ENCODE peak calls at places on chromosomes 13 and 19, in ten cellular contexts. I, M, W, V, Q, G, X, B, U and R are unnamed samples.
A peak's percentile ranks its signal among the peaks of the same experiment; 100 is the strongest.

GRCh38 chr13:97339019-97339988 is 94.7 kb upstream of the RAP2A start:
- DNase-seq in U (no peak), I (no peak), W (no peak), G (no peak), V (peak; percentile 36), Q (no peak), M (peak; percentile 42), X (peak; percentile 71), B (no peak), R (no peak)

GRCh38 chr19:13908674-13909073 is 2.7 kb downstream of the CC2D1A start:
- DNase-seq in M (no peak), B (no peak), Q (no peak), X (no peak), U (no peak), I (no peak), G (no peak), W (no peak), V (no peak), R (no peak)

GRCh38 chr19:39126593-39127187 is 1.1 kb downstream of the PAK4 start:
- DNase-seq in G (no peak), Q (no peak), X (no peak), V (no peak), M (no peak), B (no peak), I (no peak), W (no peak), U (no peak), R (peak; percentile 35)

GRCh38 chr13:41974262-41974900 is 13.5 kb upstream of the VWA8 start:
- DNase-seq in I (no peak), B (no peak), U (no peak), X (no peak), W (no peak), G (no peak), Q (no peak), V (no peak), M (no peak), R (no peak)

GRCh38 chr13:102690883-102691282 is 4.0 kb downstream of the METTL21C start:
- DNase-seq in U (no peak), X (no peak), W (no peak), V (no peak), I (no peak), Q (no peak), B (no peak), G (no peak), M (no peak), R (no peak)

GRCh38 chr13:56932104-56932503 is 208.6 kb upstream of the PRR20A start:
- DNase-seq in M (no peak), U (no peak), B (peak; percentile 40), Q (no peak), V (no peak), I (no peak), G (no peak), X (no peak), W (no peak), R (no peak)

GRCh38 chr13:39455534-39456175 is 147.3 kb downstream of the LHFPL6 start:
- DNase-seq in B (no peak), M (no peak), G (no peak), W (no peak), I (no peak), U (no peak), X (no peak), Q (no peak), V (no peak), R (no peak)

GRCh38 chr19:13016628-13017305 is 21.5 kb downstream of the NFIX start:
- DNase-seq in Q (no peak), X (no peak), I (no peak), U (no peak), M (no peak), V (no peak), G (no peak), W (no peak), B (no peak), R (no peak)

GRCh38 chr19:16380943-16381755 is 56.5 kb downstream of the KLF2 start:
- DNase-seq in V (no peak), X (no peak), B (no peak), Q (no peak), G (no peak), M (peak; percentile 39), U (no peak), W (peak; percentile 45), I (no peak), R (no peak)

GRCh38 chr13:23960566-23961156 is 63.4 kb upstream of the C1QTNF9B start:
- DNase-seq in I (no peak), W (no peak), X (no peak), B (peak; percentile 32), U (no peak), V (no peak), M (no peak), Q (peak; percentile 27), G (no peak), R (peak; percentile 34)

GRCh38 chr19:8451885-8452284 is 7.1 kb downstream of the HNRNPM start:
- DNase-seq in X (no peak), M (no peak), U (no peak), V (no peak), W (no peak), Q (no peak), B (no peak), I (no peak), G (no peak), R (peak; percentile 73)

GRCh38 chr19:10503002-10503789 is at the start of gene KEAP1:
- DNase-seq in I (peak; percentile 33), X (no peak), M (peak; percentile 78), U (no peak), V (peak; percentile 63), Q (peak; percentile 59), G (no peak), B (no peak), W (peak; percentile 66), R (peak; percentile 12)

GRCh38 chr19:41478875-41479756 is 36.2 kb downstream of the ERICH4 start:
- DNase-seq in X (no peak), B (no peak), Q (no peak), I (no peak), M (no peak), V (no peak), G (no peak), U (no peak), W (no peak), R (no peak)

GRCh38 chr13:77009011-77009410 is 17.1 kb downstream of the CLN5 start:
- DNase-seq in W (no peak), I (no peak), M (no peak), B (no peak), V (no peak), U (no peak), G (no peak), X (no peak), Q (no peak), R (no peak)

GRCh38 chr13:20405691-20406090 is 120.0 kb downstream of the CRYL1 start:
- DNase-seq in B (no peak), V (no peak), W (no peak), G (no peak), X (no peak), M (no peak), I (no peak), Q (no peak), U (no peak), R (no peak)

GRCh38 chr19:33814181-33815165 is 17.8 kb downstream of the KCTD15 start:
- DNase-seq in I (no peak), V (no peak), U (no peak), Q (no peak), X (no peak), M (peak; percentile 20), G (no peak), B (no peak), W (no peak), R (no peak)

GRCh38 chr19:48513289-48514122 is 1.9 kb upstream of the LMTK3 start:
- DNase-seq in I (peak; percentile 75), U (peak; percentile 77), X (no peak), V (peak; percentile 75), W (peak; percentile 89), Q (peak; percentile 89), B (peak; percentile 82), G (peak; percentile 51), M (peak; percentile 71), R (peak; percentile 68)

GRCh38 chr13:50707533-50708096 is 135.9 kb downstream of the DLEU7 start:
- DNase-seq in G (no peak), V (no peak), I (no peak), B (no peak), W (no peak), M (no peak), U (no peak), X (no peak), Q (peak; percentile 63), R (no peak)

GRCh38 chr19:18021121-18021755 is 13.3 kb downstream of the ARRDC2 start:
- DNase-seq in I (peak; percentile 80), M (peak; percentile 89), U (peak; percentile 74), G (peak; percentile 56), X (no peak), W (peak; percentile 89), B (no peak), Q (no peak), V (peak; percentile 76), R (peak; percentile 93)

GRCh38 chr13:108728370-108728769 is 99.0 kb downstream of the MYO16 start:
- DNase-seq in X (no peak), B (no peak), W (no peak), M (no peak), V (no peak), U (no peak), Q (peak; percentile 0), G (no peak), I (no peak), R (no peak)

GRCh38 chr19:55432355-55432959 is 10.6 kb downstream of the SHISA7 start:
- DNase-seq in Q (no peak), X (no peak), B (no peak), G (no peak), V (no peak), M (no peak), I (no peak), U (no peak), W (no peak), R (no peak)

GRCh38 chr19:10158071-10158470 is 36.7 kb downstream of the DNMT1 start:
- DNase-seq in W (no peak), V (no peak), B (no peak), U (no peak), Q (no peak), M (no peak), I (no peak), X (no peak), G (no peak), R (no peak)

GRCh38 chr19:38234615-38235014 is 10.6 kb upstream of the DPF1 start:
- DNase-seq in X (no peak), V (no peak), B (no peak), Q (no peak), U (no peak), W (no peak), G (no peak), M (no peak), I (no peak), R (no peak)

GRCh38 chr19:18419699-18420460 is 682 bp downstream of the SSBP4 start:
- DNase-seq in W (peak; percentile 71), X (no peak), Q (peak; percentile 77), G (no peak), B (no peak), M (peak; percentile 62), V (no peak), I (peak; percentile 37), U (peak; percentile 66), R (no peak)

GRCh38 chr13:65638572-65639168 is 1591.5 kb downstream of the PCDH9 start:
- DNase-seq in X (peak; percentile 5), W (no peak), Q (peak; percentile 34), B (no peak), M (no peak), V (no peak), U (no peak), G (no peak), I (no peak), R (peak; percentile 18)

GRCh38 chr13:31114641-31115040 is 47.1 kb downstream of the HSPH1 start:
- DNase-seq in M (no peak), G (no peak), Q (no peak), U (no peak), X (no peak), W (no peak), B (no peak), I (no peak), V (no peak), R (no peak)

GRCh38 chr19:4051175-4052101 is 15.3 kb downstream of the ZBTB7A start:
- DNase-seq in G (no peak), U (no peak), V (no peak), B (no peak), M (no peak), W (no peak), X (no peak), I (no peak), Q (no peak), R (no peak)

GRCh38 chr13:113889467-113889866 is 25.6 kb upstream of the GAS6 start:
- DNase-seq in Q (no peak), U (no peak), X (no peak), V (no peak), I (no peak), M (no peak), G (no peak), B (no peak), W (no peak), R (no peak)